ENCODE peak calls at places on chromosomes 6 and 20, in eight cellular contexts. Z, J, U, R, T, X, V and Q are unnamed samples.

GRCh38 chr6:23655502-23655901 is 470.5 kb upstream of the NRSN1 start:
- DNase-seq in T (no peak), U (no peak), J (no peak), R (no peak), V (no peak), Z (no peak), X (no peak), Q (no peak)

GRCh38 chr6:114084327-114084890 is 113.5 kb upstream of the HDAC2 start:
- DNase-seq in T (no peak), V (no peak), Z (no peak), J (peak), U (no peak), X (peak), R (no peak), Q (no peak)

GRCh38 chr20:38919683-38920082 is 6.5 kb upstream of the FAM83D start:
- DNase-seq in Z (no peak), X (no peak), U (no peak), R (no peak), J (no peak), T (no peak), V (no peak), Q (no peak)

GRCh38 chr6:2794171-2794730 is 29.1 kb downstream of the WRNIP1 start:
- DNase-seq in R (no peak), X (peak), Z (no peak), V (no peak), J (peak), U (no peak), T (no peak), Q (no peak)

GRCh38 chr20:24663496-24663895 is 194.1 kb downstream of the SYNDIG1 start:
- DNase-seq in R (no peak), X (no peak), J (no peak), Z (no peak), U (no peak), V (no peak), T (no peak), Q (no peak)

GRCh38 chr20:57655812-57656161 is 35.6 kb upstream of the ZBP1 start:
- DNase-seq in T (no peak), Z (no peak), U (no peak), J (no peak), R (no peak), X (no peak), V (no peak), Q (no peak)

GRCh38 chr6:159416891-159417540 is 247.8 kb downstream of the FNDC1 start:
- DNase-seq in V (no peak), U (no peak), Z (no peak), T (no peak), X (no peak), R (no peak), J (peak), Q (no peak)

GRCh38 chr6:6588064-6588923 is at the start of gene LY86:
- DNase-seq in R (no peak), V (no peak), T (no peak), U (no peak), Z (no peak), J (no peak), X (no peak), Q (peak)

GRCh38 chr6:3698021-3698420 is 53.5 kb downstream of the PXDC1 start:
- DNase-seq in X (peak), J (no peak), T (no peak), R (peak), U (no peak), V (no peak), Z (no peak), Q (no peak)

GRCh38 chr20:24296477-24297380 is 172.7 kb upstream of the SYNDIG1 start:
- DNase-seq in Z (no peak), R (no peak), J (no peak), T (no peak), U (no peak), X (no peak), V (no peak), Q (peak)